ENCODE peak calls at places on chromosomes 6 and 20, in five cellular contexts. M, N, G, O and X are unnamed samples.

GRCh38 chr6:130840050-130840449 is 12.8 kb downstream of the SMLR1 start:
- DNase-seq in M (no peak), N (no peak), G (no peak), O (no peak), X (no peak)

GRCh38 chr6:66663127-66663526 is 956.1 kb upstream of the EYS start:
- DNase-seq in M (no peak), N (no peak), G (peak; percentile 55), O (no peak), X (no peak)

GRCh38 chr6:3612341-3613041 is 139.0 kb downstream of the PXDC1 start:
- DNase-seq in M (no peak), N (no peak), G (no peak), O (no peak), X (no peak)

GRCh38 chr6:27836783-27837635 is 75.2 kb downstream of the OR2B2 start:
- DNase-seq in M (peak; percentile 43), N (no peak), G (peak; percentile 83), O (no peak), X (peak; percentile 77)

GRCh38 chr6:149393002-149393679 is 6.9 kb upstream of the SUMO4 start:
- DNase-seq in M (no peak), N (no peak), G (no peak), O (no peak), X (no peak)

GRCh38 chr20:16518068-16518783 is 55.0 kb downstream of the KIF16B start:
- DNase-seq in M (no peak), N (peak; percentile 37), G (peak; percentile 65), O (no peak), X (peak; percentile 12)

GRCh38 chr20:40860487-40860902 is 168.1 kb upstream of the TOP1 start:
- DNase-seq in M (no peak), N (no peak), G (no peak), O (no peak), X (no peak)

GRCh38 chr6:40321616-40322015 is 265.5 kb downstream of the LRFN2 start:
- DNase-seq in M (no peak), N (no peak), G (no peak), O (no peak), X (no peak)

GRCh38 chr6:159102373-159103160 is 57.8 kb upstream of the TAGAP start:
- DNase-seq in M (no peak), N (no peak), G (no peak), O (no peak), X (no peak)

GRCh38 chr6:81450180-81450579 is 302.3 kb downstream of the TENT5A start:
- DNase-seq in M (no peak), N (no peak), G (no peak), O (no peak), X (no peak)

GRCh38 chr6:157198425-157199279 is 124.7 kb downstream of the TMEM242 start:
- DNase-seq in M (no peak), N (no peak), G (no peak), O (no peak), X (no peak)

GRCh38 chr6:46476301-46476700 is 14.9 kb downstream of the RCAN2 start:
- DNase-seq in M (no peak), N (no peak), G (no peak), O (no peak), X (no peak)

GRCh38 chr6:7075341-7075740 is 32.4 kb upstream of the RREB1 start:
- DNase-seq in M (no peak), N (no peak), G (no peak), O (no peak), X (no peak)

GRCh38 chr20:21554985-21555384 is 41.1 kb upstream of the NKX2-2 start:
- DNase-seq in M (no peak), N (no peak), G (no peak), O (no peak), X (no peak)

GRCh38 chr20:56237337-56237736 is 11.2 kb upstream of the MC3R start:
- DNase-seq in M (no peak), N (no peak), G (no peak), O (no peak), X (no peak)

GRCh38 chr6:112909781-112910180 is 562.7 kb downstream of the RFPL4B start:
- DNase-seq in M (no peak), N (no peak), G (no peak), O (no peak), X (no peak)

GRCh38 chr6:32082951-32083350 is 26.2 kb downstream of the TNXB start:
- DNase-seq in M (no peak), N (peak; percentile 79), G (no peak), O (peak; percentile 66), X (no peak)

GRCh38 chr6:156729248-156729647 is 47.9 kb upstream of the ARID1B start:
- DNase-seq in M (no peak), N (no peak), G (no peak), O (no peak), X (no peak)

GRCh38 chr20:2984956-2985661 is 58.3 kb upstream of the GNRH2 start:
- DNase-seq in M (no peak), N (no peak), G (no peak), O (no peak), X (no peak)

GRCh38 chr6:25253371-25253770 is 25.8 kb upstream of the CARMIL1 start:
- DNase-seq in M (no peak), N (no peak), G (no peak), O (no peak), X (no peak)

GRCh38 chr6:25889877-25890853 is 16.1 kb upstream of the SLC17A3 start:
- DNase-seq in M (no peak), N (no peak), G (peak; percentile 66), O (no peak), X (peak; percentile 15)

GRCh38 chr6:107292570-107293285 is 166.6 kb downstream of the PDSS2 start:
- DNase-seq in M (no peak), N (no peak), G (no peak), O (no peak), X (no peak)

GRCh38 chr20:35355372-35355771 is 56.4 kb downstream of the UQCC1 start:
- DNase-seq in M (no peak), N (no peak), G (no peak), O (no peak), X (no peak)

GRCh38 chr6:106973841-106974336 is 640 bp downstream of the CD24 start:
- DNase-seq in M (no peak), N (no peak), G (peak; percentile 80), O (no peak), X (no peak)

GRCh38 chr6:151023346-151023745 is 157.8 kb downstream of the MTHFD1L start:
- DNase-seq in M (no peak), N (no peak), G (no peak), O (no peak), X (no peak)

GRCh38 chr6:142853244-142854180 is 91.5 kb downstream of the HIVEP2 start:
- DNase-seq in M (no peak), N (no peak), G (no peak), O (no peak), X (no peak)

GRCh38 chr6:130622142-130622541 is 205.1 kb upstream of the SMLR1 start:
- DNase-seq in M (no peak), N (no peak), G (no peak), O (no peak), X (no peak)

DNA sequence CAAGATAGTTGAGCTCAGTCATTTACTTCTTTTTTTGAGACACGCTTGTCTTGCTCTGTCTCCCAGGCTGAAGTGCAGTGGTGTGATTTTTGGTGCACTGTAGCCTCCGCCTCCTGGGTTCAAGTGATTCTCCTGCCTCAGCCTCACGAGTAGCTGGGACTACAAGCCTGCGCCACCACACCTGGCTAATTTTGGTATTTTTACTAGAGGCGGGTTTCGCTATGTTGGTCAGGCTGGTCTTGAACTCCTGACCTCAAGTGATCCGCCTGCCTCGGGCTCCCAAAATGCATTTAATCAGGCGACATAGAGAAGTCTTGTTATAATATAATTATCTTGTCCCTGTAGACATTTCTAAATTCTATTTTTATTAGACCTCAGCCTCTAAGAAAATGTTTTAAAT is 6.1 kb downstream of the AMD1 start:
- DNase-seq in M (no peak), N (no peak), G (no peak), O (no peak), X (no peak)
- H3K4me1 ChIP-seq in M (peaks cover 60% of the 10 kb centered on the region), N (peaks cover 10% of the 10 kb centered on the region), G (peaks cover 30% of the 10 kb centered on the region), O (peaks cover 75% of the 10 kb centered on the region), X (peaks cover 70% of the 10 kb centered on the region)

GRCh38 chr6:135222623-135223022 is 41.5 kb downstream of the MYB start:
- DNase-seq in M (no peak), N (no peak), G (no peak), O (no peak), X (no peak)

GRCh38 chr6:135225911-135226310 is 44.8 kb downstream of the MYB start:
- DNase-seq in M (no peak), N (no peak), G (no peak), O (no peak), X (no peak)

GRCh38 chr6:135221505-135221904 is 40.4 kb downstream of the MYB start:
- DNase-seq in M (no peak), N (no peak), G (no peak), O (no peak), X (no peak)

GRCh38 chr6:135226537-135226936 is 45.4 kb downstream of the MYB start:
- DNase-seq in M (no peak), N (no peak), G (no peak), O (no peak), X (no peak)

DNA sequence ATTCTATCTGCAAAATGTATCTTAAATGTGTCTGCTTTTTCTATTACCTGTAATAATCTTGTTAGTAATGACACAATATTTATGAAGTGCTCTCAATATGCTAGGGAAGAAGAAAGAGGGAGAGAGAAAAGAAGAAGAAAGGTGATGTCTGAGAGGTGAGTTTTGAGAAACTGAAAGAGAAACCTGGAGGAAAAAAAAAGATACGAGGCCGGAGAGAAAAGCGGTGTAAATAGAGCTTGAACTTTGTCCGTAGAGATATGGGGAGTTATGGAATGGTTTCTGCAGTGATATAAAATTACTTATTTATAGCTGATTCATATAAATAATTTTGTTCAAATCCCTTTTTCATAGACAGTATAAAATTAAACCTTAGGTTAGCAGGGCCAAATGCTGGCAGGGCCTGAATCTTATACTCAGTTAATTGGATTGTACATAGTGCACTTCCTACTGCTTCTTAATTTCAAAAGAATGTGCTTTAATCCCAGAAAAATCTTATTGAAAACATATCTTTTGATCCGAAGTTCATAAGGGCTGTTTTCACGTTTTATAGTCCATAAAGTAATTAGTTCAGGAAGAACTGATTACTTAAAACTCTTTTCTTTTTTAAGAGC is 43.0 kb downstream of the MYB start:
- DNase-seq in M (no peak), N (no peak), G (no peak), O (no peak), X (no peak)
- H3K4me1 ChIP-seq in M (no peaks in the 10 kb centered on the region), N (no peaks in the 10 kb centered on the region), G (peaks cover 12% of the 10 kb centered on the region), O (no peaks in the 10 kb centered on the region), X (no peaks in the 10 kb centered on the region)

DNA sequence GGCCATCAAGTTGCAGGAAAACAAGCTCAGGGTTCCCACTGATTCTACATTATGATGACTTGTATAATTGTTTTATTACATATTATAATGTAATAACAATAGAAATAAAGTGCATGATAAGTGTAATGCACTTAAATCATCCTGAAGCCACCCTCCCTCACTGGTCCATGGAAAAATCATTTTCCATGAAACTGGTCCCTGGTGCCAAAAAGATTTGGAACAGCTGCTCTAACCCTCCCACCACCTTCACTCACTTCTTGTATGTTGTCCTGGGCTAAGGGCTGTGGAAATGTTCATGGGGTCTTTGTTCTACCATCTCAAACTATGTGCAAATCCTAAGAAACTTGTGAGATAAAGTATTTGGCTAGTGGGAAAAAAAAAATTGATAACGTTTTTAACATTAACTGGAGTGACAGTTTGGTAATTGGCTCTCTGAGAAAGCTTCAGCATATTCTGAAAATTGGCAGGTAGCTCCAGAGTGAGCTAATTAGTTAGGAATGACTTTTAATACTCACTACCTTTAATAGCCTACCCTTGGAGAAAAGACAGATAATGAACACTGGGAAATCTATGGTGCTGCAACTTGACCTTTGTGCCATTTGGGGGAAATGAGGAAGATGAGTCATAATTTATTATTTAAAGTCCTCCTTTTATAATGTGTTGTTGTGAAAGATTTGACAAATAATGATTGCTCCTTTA is 134.0 kb downstream of the LRRC1 start:
- DNase-seq in M (no peak), N (no peak), G (no peak), O (no peak), X (no peak)
- H3K4me1 ChIP-seq in M (no peaks in the 10 kb centered on the region), N (peaks cover 2% of the 10 kb centered on the region), G (no peaks in the 10 kb centered on the region), O (peaks cover 4% of the 10 kb centered on the region), X (peaks cover 25% of the 10 kb centered on the region)

GRCh38 chr6:14717307-14717706 is 528.6 kb upstream of the JARID2 start:
- DNase-seq in M (no peak), N (no peak), G (no peak), O (no peak), X (no peak)
- H3K4me1 ChIP-seq in M (no peaks in the 10 kb centered on the region), N (peaks cover 10% of the 10 kb centered on the region), G (no peaks in the 10 kb centered on the region), O (peaks cover 7% of the 10 kb centered on the region), X (no peaks in the 10 kb centered on the region)